ENCODE peak calls at places on chromosomes 3 and 15, in five cellular contexts. T is Caki2, Q is T-helper 9 cell, B is GM10248, F is brain microvascular endothelial cell. X is an unnamed sample.

GRCh38 chr3:12566976-12567375 is 10.1 kb downstream of the MKRN2 start:
- DNase-seq in F (no peak), Q (no peak), B (no peak), T (no peak), X (no peak)

GRCh38 chr15:92821491-92822116 is 78.5 kb upstream of the CHD2 start:
- DNase-seq in B (no peak), T (peak; percentile 54), F (no peak), Q (no peak), X (no peak)

GRCh38 chr3:114680299-114680698 is 386.5 kb downstream of the TIGIT start:
- DNase-seq in Q (no peak), T (no peak), F (no peak), B (no peak), X (no peak)

GRCh38 chr3:63096248-63097058 is 181.7 kb upstream of the SYNPR start:
- DNase-seq in B (no peak), Q (no peak), T (no peak), F (no peak), X (no peak)

GRCh38 chr15:60389261-60390077 is 8.3 kb downstream of the ANXA2 start:
- DNase-seq in B (peak; percentile 42), Q (no peak), T (peak; percentile 25), F (no peak), X (no peak)

GRCh38 chr15:72116680-72117447 is 1.1 kb downstream of the MYO9A start:
- DNase-seq in T (peak; percentile 34), Q (peak; percentile 9), B (no peak), F (peak; percentile 28), X (no peak)

GRCh38 chr3:141414800-141415462 is 46.6 kb downstream of the ZBTB38 start:
- DNase-seq in B (no peak), F (peak; percentile 83), T (peak; percentile 8), Q (no peak), X (no peak)

GRCh38 chr3:58532794-58533220 is 4.2 kb downstream of the ACOX2 start:
- DNase-seq in T (peak; percentile 66), B (peak; percentile 90), F (peak; percentile 64), Q (peak; percentile 63), X (no peak)

GRCh38 chr3:152047465-152047864 is 174.0 kb downstream of the SUCNR1 start:
- DNase-seq in Q (no peak), F (no peak), B (no peak), T (no peak), X (no peak)

GRCh38 chr3:178060406-178060805 is 475.8 kb upstream of the KCNMB2 start:
- DNase-seq in B (no peak), Q (no peak), F (no peak), T (no peak), X (no peak)

GRCh38 chr3:178063475-178063874 is 472.8 kb upstream of the KCNMB2 start:
- DNase-seq in T (no peak), F (no peak), Q (no peak), B (no peak), X (no peak)

GRCh38 chr3:188335656-188336055 is 181.7 kb downstream of the LPP start:
- DNase-seq in F (no peak), T (no peak), Q (no peak), B (no peak), X (no peak)

GRCh38 chr3:119555929-119556328 is 3.5 kb downstream of the CD80 start:
- DNase-seq in T (no peak), F (no peak), B (no peak), Q (no peak), X (no peak)

GRCh38 chr15:62845239-62846126 is 197.1 kb upstream of the TPM1 start:
- DNase-seq in T (peak; percentile 53), B (no peak), Q (no peak), F (no peak), X (no peak)

GRCh38 chr3:134761213-134761612 is 33.8 kb upstream of the EPHB1 start:
- DNase-seq in F (no peak), Q (no peak), B (no peak), T (no peak), X (no peak)

GRCh38 chr3:5010706-5011554 is 31.7 kb downstream of the BHLHE40 start:
- DNase-seq in B (no peak), T (no peak), F (no peak), Q (no peak), X (no peak)

GRCh38 chr3:59142581-59142980 is 92.8 kb upstream of the CFAP20DC start:
- DNase-seq in F (no peak), B (no peak), Q (no peak), T (no peak), X (no peak)

GRCh38 chr3:66504761-66505641 is 4.2 kb upstream of the LRIG1 start:
- DNase-seq in T (peak; percentile 71), Q (no peak), B (no peak), F (no peak), X (no peak)

GRCh38 chr3:10015476-10015904 is 10.7 kb upstream of the FANCD2 start:
- DNase-seq in Q (no peak), B (no peak), F (peak; percentile 92), T (peak; percentile 16), X (peak; percentile 76)

GRCh38 chr15:92495468-92495867 is 101.8 kb downstream of the ST8SIA2 start:
- DNase-seq in F (no peak), Q (no peak), T (no peak), B (no peak), X (no peak)

GRCh38 chr3:143648708-143649107 is 199.6 kb downstream of the SLC9A9 start:
- DNase-seq in T (no peak), B (no peak), Q (no peak), F (no peak), X (no peak)

GRCh38 chr3:140597792-140598191 is 80.1 kb upstream of the TRIM42 start:
- DNase-seq in T (no peak), F (no peak), Q (no peak), B (no peak), X (no peak)

GRCh38 chr3:184465883-184466412 is 86.1 kb downstream of the CHRD start:
- DNase-seq in T (no peak), F (no peak), B (no peak), Q (no peak), X (no peak)

GRCh38 chr3:86774082-86774691 is 216.8 kb downstream of the VGLL3 start:
- DNase-seq in F (no peak), B (peak; percentile 8), Q (no peak), T (peak; percentile 1), X (no peak)

GRCh38 chr3:152620395-152620794 is 214.5 kb upstream of the P2RY1 start:
- DNase-seq in Q (no peak), F (no peak), T (no peak), B (no peak), X (no peak)

GRCh38 chr3:195081242-195081963 is 189.6 kb downstream of the XXYLT1 start:
- DNase-seq in F (peak; percentile 55), T (no peak), Q (no peak), B (no peak), X (no peak)

GRCh38 chr15:32781781-32782180 is 64.0 kb downstream of the GREM1 start:
- DNase-seq in B (no peak), F (no peak), T (no peak), Q (no peak), X (no peak)

GRCh38 chr3:123817413-123817812 is 66.7 kb downstream of the MYLK start:
- DNase-seq in T (no peak), Q (no peak), B (no peak), F (no peak), X (no peak)

GRCh38 chr15:90873998-90874605 is 5.7 kb downstream of the FURIN start:
- DNase-seq in F (no peak), B (no peak), T (peak; percentile 64), Q (no peak), X (no peak)

GRCh38 chr3:148930785-148931184 is 60.6 kb upstream of the GYG1 start:
- DNase-seq in B (no peak), T (no peak), Q (no peak), F (peak; percentile 86), X (no peak)

GRCh38 chr15:68797589-68798377 is 22.9 kb downstream of the ANP32A start:
- DNase-seq in B (no peak), F (no peak), T (no peak), Q (no peak), X (no peak)

GRCh38 chr15:76206325-76206976 is 104.8 kb downstream of the ETFA start:
- DNase-seq in T (peak; percentile 41), B (no peak), Q (no peak), F (peak; percentile 15), X (peak; percentile 42)

GRCh38 chr15:67771201-67771600 is 54.1 kb upstream of the SKOR1 start:
- DNase-seq in B (no peak), F (no peak), T (no peak), Q (no peak), X (no peak)

X was measured in kidney epithelial cell.